ENCODE peak calls at places on chromosomes 1 and 21, in nine cellular contexts. One of them, this sample, is unnamed.
A peak's percentile ranks its signal among the peaks of the same experiment; 100 is the strongest.

GRCh38 chr1:3038571-3039181 is 17.4 kb downstream of the ACTRT2 start:
- DNase-seq in effector memory CD4-positive, alpha-beta T cell: no peak
- DNase-seq in NT2/D1: no peak
- DNase-seq in testis: peak; percentile 7
- DNase-seq in cardiac fibroblast: no peak
- DNase-seq in GM23338: no peak
- DNase-seq in IMR-90: no peak
- DNase-seq in stomach: no peak
- DNase-seq in aorta: peak; percentile 59
- DNase-seq in this sample: peak; percentile 42

GRCh38 chr1:28507646-28508434 is 2.0 kb downstream of the RCC1 start:
- DNase-seq in effector memory CD4-positive, alpha-beta T cell: no peak
- DNase-seq in NT2/D1: no peak
- DNase-seq in testis: no peak
- DNase-seq in cardiac fibroblast: peak; percentile 25
- DNase-seq in GM23338: no peak
- DNase-seq in IMR-90: no peak
- DNase-seq in stomach: no peak
- DNase-seq in aorta: peak; percentile 17
- DNase-seq in this sample: no peak

GRCh38 chr1:233707906-233708292 is 94.0 kb downstream of the KCNK1 start:
- DNase-seq in effector memory CD4-positive, alpha-beta T cell: no peak
- DNase-seq in NT2/D1: no peak
- DNase-seq in testis: no peak
- DNase-seq in cardiac fibroblast: no peak
- DNase-seq in GM23338: no peak
- DNase-seq in IMR-90: no peak
- DNase-seq in stomach: no peak
- DNase-seq in aorta: no peak
- DNase-seq in this sample: no peak

GRCh38 chr1:226069818-226070489 is 7.4 kb downstream of the H3-3A start:
- DNase-seq in effector memory CD4-positive, alpha-beta T cell: no peak
- DNase-seq in NT2/D1: no peak
- DNase-seq in testis: no peak
- DNase-seq in cardiac fibroblast: no peak
- DNase-seq in GM23338: no peak
- DNase-seq in IMR-90: no peak
- DNase-seq in stomach: no peak
- DNase-seq in aorta: no peak
- DNase-seq in this sample: no peak

GRCh38 chr1:45876000-45876399 is 72.6 kb downstream of the MAST2 start:
- DNase-seq in effector memory CD4-positive, alpha-beta T cell: no peak
- DNase-seq in NT2/D1: no peak
- DNase-seq in testis: no peak
- DNase-seq in cardiac fibroblast: no peak
- DNase-seq in GM23338: no peak
- DNase-seq in IMR-90: no peak
- DNase-seq in stomach: no peak
- DNase-seq in aorta: no peak
- DNase-seq in this sample: no peak

GRCh38 chr1:9737716-9738115 is 86.0 kb downstream of the CLSTN1 start:
- DNase-seq in effector memory CD4-positive, alpha-beta T cell: no peak
- DNase-seq in NT2/D1: no peak
- DNase-seq in testis: no peak
- DNase-seq in cardiac fibroblast: no peak
- DNase-seq in GM23338: no peak
- DNase-seq in IMR-90: no peak
- DNase-seq in stomach: no peak
- DNase-seq in aorta: peak; percentile 26
- DNase-seq in this sample: no peak

GRCh38 chr1:27101696-27102095 is 53.2 kb downstream of the SLC9A1 start:
- DNase-seq in effector memory CD4-positive, alpha-beta T cell: no peak
- DNase-seq in NT2/D1: no peak
- DNase-seq in testis: no peak
- DNase-seq in cardiac fibroblast: no peak
- DNase-seq in GM23338: no peak
- DNase-seq in IMR-90: no peak
- DNase-seq in stomach: no peak
- DNase-seq in aorta: no peak
- DNase-seq in this sample: no peak

GRCh38 chr1:203044546-203044975 is 18.3 kb downstream of the PPFIA4 start:
- DNase-seq in effector memory CD4-positive, alpha-beta T cell: no peak
- DNase-seq in NT2/D1: no peak
- DNase-seq in testis: no peak
- DNase-seq in cardiac fibroblast: no peak
- DNase-seq in GM23338: no peak
- DNase-seq in IMR-90: no peak
- DNase-seq in stomach: no peak
- DNase-seq in aorta: peak; percentile 42
- DNase-seq in this sample: no peak

GRCh38 chr1:94804442-94804837 is 15.7 kb upstream of the SLC44A3 start:
- DNase-seq in effector memory CD4-positive, alpha-beta T cell: no peak
- DNase-seq in NT2/D1: no peak
- DNase-seq in testis: peak; percentile 42
- DNase-seq in cardiac fibroblast: no peak
- DNase-seq in GM23338: no peak
- DNase-seq in IMR-90: no peak
- DNase-seq in stomach: no peak
- DNase-seq in aorta: no peak
- DNase-seq in this sample: no peak

GRCh38 chr1:8211620-8212442 is 106.1 kb upstream of the SLC45A1 start:
- DNase-seq in effector memory CD4-positive, alpha-beta T cell: no peak
- DNase-seq in NT2/D1: no peak
- DNase-seq in testis: no peak
- DNase-seq in cardiac fibroblast: peak; percentile 99
- DNase-seq in GM23338: peak; percentile 43
- DNase-seq in IMR-90: peak; percentile 99
- DNase-seq in stomach: peak; percentile 37
- DNase-seq in aorta: peak; percentile 82
- DNase-seq in this sample: peak; percentile 56

GRCh38 chr1:167666416-167666815 is 36.4 kb downstream of the RCSD1 start:
- DNase-seq in effector memory CD4-positive, alpha-beta T cell: no peak
- DNase-seq in NT2/D1: no peak
- DNase-seq in testis: no peak
- DNase-seq in cardiac fibroblast: peak; percentile 99
- DNase-seq in GM23338: no peak
- DNase-seq in IMR-90: peak; percentile 45
- DNase-seq in stomach: no peak
- DNase-seq in aorta: no peak
- DNase-seq in this sample: no peak

DNA sequence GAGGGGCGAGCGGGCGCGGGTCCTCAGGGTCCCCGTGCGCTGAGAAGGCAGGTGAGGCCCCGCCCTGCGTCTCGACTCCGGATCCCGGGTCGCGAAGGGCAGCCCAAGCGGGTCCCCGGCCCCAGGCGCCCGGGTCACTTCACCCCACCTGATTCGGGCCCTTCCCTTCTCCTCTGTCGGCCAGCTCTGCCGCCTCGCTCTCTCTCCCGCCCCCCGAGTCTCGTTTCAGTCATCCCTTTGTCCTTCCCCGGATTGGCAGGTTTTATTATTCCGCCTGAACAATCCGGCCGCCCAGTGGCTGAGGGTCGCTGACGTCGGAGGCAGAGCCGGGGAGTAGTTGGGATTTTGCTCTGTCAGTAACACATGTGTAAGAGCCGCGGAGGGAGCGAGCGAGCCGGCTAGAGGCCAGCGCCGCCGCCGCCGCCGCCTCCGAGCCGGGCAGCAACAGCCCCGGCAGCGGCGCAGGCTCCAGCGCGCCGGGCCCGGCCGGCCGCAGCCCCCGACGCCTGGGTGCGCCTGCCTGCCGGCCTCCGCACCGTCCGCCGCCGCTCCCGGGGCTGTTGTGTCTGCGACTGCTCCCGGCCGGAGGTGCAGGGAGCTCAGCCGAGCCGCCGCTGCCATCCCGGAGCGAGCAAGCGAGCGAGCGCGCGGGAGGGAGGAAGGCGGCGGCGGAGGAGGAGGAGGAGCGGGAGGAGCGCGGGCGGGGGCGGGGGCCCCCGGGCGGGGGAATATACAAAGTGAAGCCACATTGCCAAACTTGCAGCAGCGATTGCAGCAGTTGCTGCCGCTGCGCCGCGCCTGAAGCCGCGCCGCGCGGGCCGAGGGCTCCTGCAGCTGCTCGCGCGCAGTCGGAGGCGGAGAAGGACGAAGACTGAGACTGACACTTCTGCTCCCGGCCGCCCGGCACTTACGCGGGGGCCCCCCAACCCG is at the start of gene LMO4:
- DNase-seq in effector memory CD4-positive, alpha-beta T cell: peak; percentile 71
- DNase-seq in NT2/D1: peak; percentile 93
- DNase-seq in testis: peak; percentile 98
- DNase-seq in cardiac fibroblast: peak; percentile 98
- DNase-seq in GM23338: peak; percentile 98
- DNase-seq in IMR-90: peak; percentile 98
- DNase-seq in stomach: peak; percentile 97
- DNase-seq in aorta: peak; percentile 98
- DNase-seq in this sample: peak; percentile 95
- H3K4me3 ChIP-seq in effector memory CD4-positive, alpha-beta T cell: peak within 1 kb of the TSS; percentile 87
- H3K4me3 ChIP-seq in NT2/D1: peak within 1 kb of the TSS; percentile 69
- H3K4me3 ChIP-seq in testis: peak within 1 kb of the TSS; percentile 91
- H3K4me3 ChIP-seq in cardiac fibroblast: peak within 1 kb of the TSS; percentile 71
- H3K4me3 ChIP-seq in GM23338: peak within 1 kb of the TSS; percentile 58
- H3K4me3 ChIP-seq in IMR-90: peak within 1 kb of the TSS; percentile 82
- H3K4me3 ChIP-seq in stomach: peak within 1 kb of the TSS; percentile 78
- H3K4me3 ChIP-seq in aorta: peak within 1 kb of the TSS; percentile 96
- H3K4me3 ChIP-seq in this sample: peak within 1 kb of the TSS; percentile 73

DNA sequence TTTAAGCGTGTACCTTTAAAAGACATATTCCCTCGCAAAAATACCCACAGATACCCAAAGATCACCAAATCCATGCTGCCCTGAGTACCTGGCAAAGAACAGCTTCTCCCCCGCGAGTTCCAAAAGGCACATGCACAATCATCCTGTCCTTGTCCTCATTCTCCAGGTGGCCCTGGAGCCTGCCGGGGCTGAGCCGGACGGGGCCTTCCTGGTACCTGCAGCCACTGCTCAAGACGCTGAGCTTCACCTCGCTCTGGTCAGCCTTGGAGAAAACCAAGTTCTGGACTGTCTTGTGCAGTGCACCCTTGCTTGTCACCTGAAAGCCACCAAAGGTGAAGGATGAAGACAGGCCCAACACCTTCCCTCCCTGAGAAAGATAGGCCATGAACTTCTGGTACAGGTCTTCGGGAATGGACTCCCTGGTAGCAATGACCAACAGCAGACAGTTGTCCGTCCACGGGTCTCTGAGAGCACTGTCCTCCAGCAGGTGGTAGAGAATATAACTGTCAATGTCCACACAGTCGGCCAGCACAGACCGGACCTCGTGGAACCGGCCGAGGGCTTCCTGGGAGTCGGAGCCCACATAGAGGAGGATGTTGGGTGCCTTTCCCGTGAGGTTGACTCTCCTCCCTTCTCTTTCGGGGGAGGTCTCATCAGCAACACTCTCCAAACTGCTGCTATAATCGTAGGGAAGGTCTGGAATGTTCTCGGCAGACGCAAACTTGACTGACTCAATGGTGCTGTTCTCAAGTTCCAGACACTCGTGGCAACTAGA is 29.9 kb downstream of the HLCS start:
- DNase-seq in effector memory CD4-positive, alpha-beta T cell: no peak
- DNase-seq in NT2/D1: no peak
- DNase-seq in testis: no peak
- DNase-seq in cardiac fibroblast: no peak
- DNase-seq in GM23338: no peak
- DNase-seq in IMR-90: no peak
- DNase-seq in stomach: no peak
- DNase-seq in aorta: no peak
- DNase-seq in this sample: no peak
- H3K4me3 ChIP-seq in effector memory CD4-positive, alpha-beta T cell: no peak overlapping the region
- H3K4me3 ChIP-seq in NT2/D1: no peak overlapping the region
- H3K4me3 ChIP-seq in testis: no peak overlapping the region
- H3K4me3 ChIP-seq in cardiac fibroblast: no peak overlapping the region
- H3K4me3 ChIP-seq in GM23338: no peak overlapping the region
- H3K4me3 ChIP-seq in IMR-90: no peak overlapping the region
- H3K4me3 ChIP-seq in stomach: no peak overlapping the region
- H3K4me3 ChIP-seq in aorta: no peak overlapping the region
- H3K4me3 ChIP-seq in this sample: no peak overlapping the region

DNA sequence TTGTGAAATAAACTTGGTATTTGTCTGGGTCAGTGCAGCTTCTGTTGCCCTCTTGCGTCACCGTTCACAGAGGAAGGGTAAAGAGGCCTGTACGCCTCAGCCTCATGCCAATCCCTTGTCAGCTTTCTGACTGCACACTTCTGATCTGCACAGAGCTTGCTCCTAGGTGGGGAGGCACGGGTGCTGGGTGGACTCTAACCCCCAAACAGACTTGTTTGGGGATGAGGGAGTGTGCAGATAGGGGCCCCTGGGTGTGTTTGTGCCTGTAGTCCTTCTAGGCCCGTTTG is 803 bp upstream of the B4GALT2 start:
- DNase-seq in effector memory CD4-positive, alpha-beta T cell: no peak
- DNase-seq in NT2/D1: no peak
- DNase-seq in testis: no peak
- DNase-seq in cardiac fibroblast: no peak
- DNase-seq in GM23338: no peak
- DNase-seq in IMR-90: no peak
- DNase-seq in stomach: no peak
- DNase-seq in aorta: no peak
- DNase-seq in this sample: no peak
- H3K4me3 ChIP-seq in effector memory CD4-positive, alpha-beta T cell: no peak overlapping the region
- H3K4me3 ChIP-seq in NT2/D1: peak overlapping the region; percentile 64
- H3K4me3 ChIP-seq in testis: no peak overlapping the region
- H3K4me3 ChIP-seq in cardiac fibroblast: peak overlapping the region; percentile 69
- H3K4me3 ChIP-seq in GM23338: peak overlapping the region; percentile 88
- H3K4me3 ChIP-seq in IMR-90: peak overlapping the region; percentile 72
- H3K4me3 ChIP-seq in stomach: peak overlapping the region; percentile 53
- H3K4me3 ChIP-seq in aorta: no peak overlapping the region
- H3K4me3 ChIP-seq in this sample: no peak overlapping the region

GRCh38 chr1:33578557-33579448 is 106.4 kb downstream of the ZSCAN20 start:
- DNase-seq in effector memory CD4-positive, alpha-beta T cell: no peak
- DNase-seq in NT2/D1: no peak
- DNase-seq in testis: no peak
- DNase-seq in cardiac fibroblast: no peak
- DNase-seq in GM23338: peak; percentile 2
- DNase-seq in IMR-90: no peak
- DNase-seq in stomach: no peak
- DNase-seq in aorta: no peak
- DNase-seq in this sample: no peak

GRCh38 chr1:33572387-33572786 is 99.9 kb downstream of the ZSCAN20 start:
- DNase-seq in effector memory CD4-positive, alpha-beta T cell: no peak
- DNase-seq in NT2/D1: no peak
- DNase-seq in testis: no peak
- DNase-seq in cardiac fibroblast: no peak
- DNase-seq in GM23338: no peak
- DNase-seq in IMR-90: no peak
- DNase-seq in stomach: no peak
- DNase-seq in aorta: no peak
- DNase-seq in this sample: no peak

GRCh38 chr1:33576821-33577599 is 104.6 kb downstream of the ZSCAN20 start:
- DNase-seq in effector memory CD4-positive, alpha-beta T cell: no peak
- DNase-seq in NT2/D1: no peak
- DNase-seq in testis: no peak
- DNase-seq in cardiac fibroblast: no peak
- DNase-seq in GM23338: no peak
- DNase-seq in IMR-90: no peak
- DNase-seq in stomach: no peak
- DNase-seq in aorta: no peak
- DNase-seq in this sample: no peak

GRCh38 chr1:33575324-33575879 is 103.0 kb downstream of the ZSCAN20 start:
- DNase-seq in effector memory CD4-positive, alpha-beta T cell: no peak
- DNase-seq in NT2/D1: no peak
- DNase-seq in testis: no peak
- DNase-seq in cardiac fibroblast: no peak
- DNase-seq in GM23338: no peak
- DNase-seq in IMR-90: no peak
- DNase-seq in stomach: no peak
- DNase-seq in aorta: no peak
- DNase-seq in this sample: no peak

GRCh38 chr1:33577663-33578062 is 105.2 kb downstream of the ZSCAN20 start:
- DNase-seq in effector memory CD4-positive, alpha-beta T cell: no peak
- DNase-seq in NT2/D1: no peak
- DNase-seq in testis: no peak
- DNase-seq in cardiac fibroblast: no peak
- DNase-seq in GM23338: no peak
- DNase-seq in IMR-90: no peak
- DNase-seq in stomach: no peak
- DNase-seq in aorta: no peak
- DNase-seq in this sample: no peak
- H3K4me3 ChIP-seq in effector memory CD4-positive, alpha-beta T cell: no peak overlapping the region
- H3K4me3 ChIP-seq in NT2/D1: no peak overlapping the region
- H3K4me3 ChIP-seq in testis: no peak overlapping the region
- H3K4me3 ChIP-seq in cardiac fibroblast: no peak overlapping the region
- H3K4me3 ChIP-seq in GM23338: no peak overlapping the region
- H3K4me3 ChIP-seq in IMR-90: no peak overlapping the region
- H3K4me3 ChIP-seq in stomach: no peak overlapping the region
- H3K4me3 ChIP-seq in aorta: no peak overlapping the region
- H3K4me3 ChIP-seq in this sample: no peak overlapping the region